ENCODE peak calls at places on chromosomes 4 and X, in six cellular contexts. W is left ventricle myocardium inferior, G is EH, M is left cardiac atrium, D is activated T-helper 1 cell treated with Interleukin-2 at 50 U/mL for 16 hours, P is NCI-H774. V is an unnamed sample.

GRCh38 chrX:43953218-43953617 is 20.0 kb downstream of the NDP start:
- DNase-seq in M (no peak), P (no peak), D (no peak), W (no peak), G (peak; percentile 21), V (no peak)

GRCh38 chr4:184345573-184345922 is 127.9 kb upstream of the ENPP6 start:
- DNase-seq in P (no peak), G (peak; percentile 32), W (peak; percentile 58), M (peak; percentile 64), D (no peak), V (no peak)

GRCh38 chr4:11908712-11909111 is 480.0 kb upstream of the HS3ST1 start:
- DNase-seq in P (no peak), G (no peak), M (no peak), W (no peak), D (no peak), V (no peak)

GRCh38 chr4:129095811-129096454 is at the start of gene C4orf33:
- DNase-seq in D (peak; percentile 51), M (peak; percentile 74), W (peak; percentile 65), P (peak; percentile 26), G (peak; percentile 70), V (no peak)

GRCh38 chr4:13509442-13509841 is 25.3 kb upstream of the RAB28 start:
- DNase-seq in W (no peak), D (no peak), M (no peak), G (no peak), P (no peak), V (no peak)

GRCh38 chr4:36348403-36348938 is 67.1 kb downstream of the DTHD1 start:
- DNase-seq in P (no peak), W (no peak), G (no peak), D (no peak), M (no peak), V (no peak)

GRCh38 chr4:106495498-106495897 is 126.9 kb upstream of the GIMD1 start:
- DNase-seq in W (no peak), M (no peak), D (no peak), P (no peak), G (peak; percentile 31), V (no peak)

GRCh38 chrX:36978886-36979285 is 29.3 kb upstream of the FAM47C start:
- DNase-seq in G (peak; percentile 18), P (no peak), W (no peak), D (no peak), M (no peak), V (no peak)

GRCh38 chr4:123833156-123833555 is 436.6 kb downstream of the SPRY1 start:
- DNase-seq in G (peak; percentile 88), W (no peak), M (no peak), P (no peak), D (no peak), V (no peak)

GRCh38 chr4:60173718-60174117 is 1026.4 kb upstream of the ADGRL3 start:
- DNase-seq in P (no peak), W (no peak), G (no peak), M (no peak), D (no peak), V (no peak)

GRCh38 chrX:40423299-40423698 is 157.5 kb upstream of the ATP6AP2 start:
- DNase-seq in W (no peak), P (no peak), M (no peak), G (no peak), D (no peak), V (no peak)